ENCODE peak calls at places on chromosomes 11 and 22, in six cellular contexts. R is GM12891, A is K562, I is GM12878, K is H1, E is HepG2. G is an unnamed sample.

GRCh38 chr11:134923441-134923840 is 511.4 kb upstream of the B3GAT1 start:
- DNase-seq in A (no peak), K (no peak), E (no peak), I (no peak), R (no peak), G (no peak)

GRCh38 chr11:113260096-113260425 is 54.3 kb upstream of the TTC12 start:
- DNase-seq in A (no peak), K (no peak), I (no peak), R (no peak), E (no peak), G (no peak)

GRCh38 chr22:47627561-47628253 is 865.3 kb downstream of the TBC1D22A start:
- DNase-seq in R (no peak), A (no peak), K (no peak), I (no peak), E (no peak), G (no peak)

GRCh38 chr11:35232961-35233360 is 94.0 kb downstream of the CD44 start:
- DNase-seq in I (no peak), A (no peak), K (no peak), E (no peak), R (no peak), G (no peak)

GRCh38 chr11:106482920-106483761 is 405.7 kb downstream of the AASDHPPT start:
- DNase-seq in E (peak; percentile 31), R (no peak), A (no peak), I (no peak), K (no peak), G (no peak)

GRCh38 chr11:117176186-117176585 is 2.4 kb upstream of the SIDT2 start:
- DNase-seq in E (no peak), I (no peak), K (no peak), R (no peak), A (no peak), G (no peak)

GRCh38 chr11:30504468-30504867 is 81.7 kb downstream of the MPPED2 start:
- DNase-seq in R (no peak), I (no peak), K (no peak), A (no peak), E (no peak), G (no peak)

GRCh38 chr11:16605440-16605970 is 132.9 kb upstream of the C11orf58 start:
- DNase-seq in R (no peak), I (no peak), K (no peak), A (peak; percentile 37), E (no peak), G (no peak)

GRCh38 chr11:35210886-35211546 is 72.0 kb downstream of the CD44 start:
- DNase-seq in E (no peak), A (no peak), R (no peak), K (no peak), I (no peak), G (no peak)

GRCh38 chr11:57150454-57150917 is 31.3 kb upstream of the LRRC55 start:
- DNase-seq in A (peak; percentile 25), K (no peak), R (no peak), E (no peak), I (no peak), G (no peak)

GRCh38 chr11:66126064-66126463 is 56.0 kb downstream of the PACS1 start:
- DNase-seq in I (no peak), R (no peak), K (no peak), A (no peak), E (no peak), G (no peak)

GRCh38 chr11:86116996-86117705 is 48.3 kb upstream of the PICALM start:
- DNase-seq in R (no peak), E (no peak), A (no peak), K (no peak), I (no peak), G (no peak)

GRCh38 chr11:13042873-13043338 is 33.8 kb downstream of the RASSF10 start:
- DNase-seq in K (no peak), R (no peak), E (peak; percentile 71), A (no peak), I (no peak), G (no peak)

GRCh38 chr11:134039726-134040385 is 29.0 kb upstream of the JAM3 start:
- DNase-seq in R (no peak), K (no peak), I (no peak), A (no peak), E (no peak), G (no peak)

GRCh38 chr11:91998466-91998865 is 226.2 kb upstream of the FAT3 start:
- DNase-seq in I (no peak), E (no peak), R (no peak), A (no peak), K (no peak), G (no peak)

GRCh38 chr11:108007819-108008218 is 879 bp upstream of the CUL5 start:
- DNase-seq in A (no peak), R (no peak), E (no peak), I (no peak), K (no peak), G (no peak)

GRCh38 chr11:68206211-68206610 is 6.9 kb downstream of the KMT5B start:
- DNase-seq in K (no peak), I (no peak), E (peak; percentile 74), A (peak; percentile 34), R (no peak), G (no peak)

GRCh38 chr11:75439026-75439425 is 6.0 kb upstream of the KLHL35 start:
- DNase-seq in A (no peak), R (no peak), E (no peak), I (no peak), K (no peak), G (no peak)

GRCh38 chr11:46357483-46357936 is 10.2 kb downstream of the DGKZ start:
- DNase-seq in K (no peak), R (no peak), A (no peak), I (no peak), E (no peak), G (no peak)

GRCh38 chr11:108511851-108512474 is 13.8 kb upstream of the POGLUT3 start:
- DNase-seq in I (no peak), K (no peak), E (no peak), A (no peak), R (no peak), G (no peak)

GRCh38 chr22:18113680-18114394 is 3.2 kb downstream of the TUBA8 start:
- DNase-seq in I (no peak), R (no peak), A (no peak), E (no peak), K (no peak), G (no peak)

GRCh38 chr22:31346255-31346732 is at the start of gene PATZ1:
- DNase-seq in I (no peak), A (peak; percentile 67), K (peak; percentile 61), R (peak; percentile 79), E (peak; percentile 91), G (peak; percentile 66)

GRCh38 chr11:82732734-82733443 is 775 bp downstream of the FAM181B start:
- DNase-seq in A (peak; percentile 38), I (no peak), R (peak; percentile 41), K (no peak), E (no peak), G (peak; percentile 9)

GRCh38 chr22:47199261-47199948 is 437.0 kb downstream of the TBC1D22A start:
- DNase-seq in R (no peak), A (no peak), K (no peak), I (no peak), E (no peak), G (no peak)

GRCh38 chr11:65435330-65435931 is 12.8 kb downstream of the NEAT1 start:
- DNase-seq in R (no peak), E (no peak), K (no peak), A (no peak), I (no peak), G (no peak)

GRCh38 chr22:29820941-29821789 is 16.9 kb downstream of the ASCC2 start:
- DNase-seq in R (no peak), E (peak; percentile 86), I (peak; percentile 82), A (peak; percentile 69), K (no peak), G (peak; percentile 53)

GRCh38 chr11:85595285-85595884 is 31.8 kb downstream of the DLG2 start:
- DNase-seq in K (no peak), R (no peak), E (peak; percentile 38), A (peak; percentile 34), I (peak; percentile 3), G (no peak)

GRCh38 chr11:3153291-3153861 is 11.7 kb downstream of the OSBPL5 start:
- DNase-seq in A (no peak), R (no peak), K (no peak), E (no peak), I (no peak), G (no peak)
- TF ChIP-seq TAF1 in A (no peak), R (no peak), K (no peak), E (no peak), I (no peak), G (no peak)

GRCh38 chr22:36471341-36471821 is 10.1 kb downstream of the TXN2 start:
- DNase-seq in I (no peak), K (no peak), R (no peak), A (no peak), E (no peak), G (no peak)
- TF ChIP-seq POLR2AphosphoS5 in I (no peak), K (no peak), R (no peak), A (no peak), E (no peak), G (no peak)

DNA sequence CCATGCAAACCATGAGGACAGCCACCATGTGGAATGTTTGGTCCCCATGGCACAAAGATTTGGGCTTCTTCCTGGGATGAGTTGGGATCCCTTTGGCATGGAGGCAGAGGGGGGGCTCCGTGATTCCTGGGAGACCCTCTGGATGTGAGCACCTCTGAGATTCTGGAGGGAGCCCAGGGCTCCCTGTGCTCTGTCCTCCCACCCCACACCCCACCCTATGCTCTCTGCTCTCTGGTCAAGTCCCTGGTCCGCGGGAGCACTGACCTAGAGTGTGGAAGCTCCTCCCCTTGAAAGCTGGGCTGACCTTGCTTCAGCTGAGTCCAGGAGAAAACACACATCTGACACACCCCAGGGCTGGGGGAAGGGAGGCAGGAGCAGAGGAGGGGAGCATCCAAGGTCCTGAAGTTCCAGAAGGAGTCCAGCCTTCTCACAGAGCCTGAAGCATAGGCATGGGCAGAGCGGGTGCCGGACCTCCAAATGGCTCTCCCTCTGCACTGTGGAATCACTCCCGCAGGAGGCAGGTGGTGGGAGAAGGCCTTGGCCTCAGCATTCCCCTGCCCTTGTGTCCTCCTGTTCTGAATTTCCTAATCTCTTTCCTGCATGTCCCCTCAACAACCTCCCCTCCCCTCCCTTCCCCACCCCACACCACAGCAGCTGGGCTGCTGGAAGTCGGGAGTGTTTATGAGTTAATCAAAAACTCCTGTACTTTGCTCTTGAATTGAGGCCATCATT is 25.7 kb upstream of the OAF start:
- DNase-seq in I (no peak), A (no peak), K (no peak), E (peak; percentile 93), R (no peak), G (no peak)
- TF ChIP-seq POLR2A in I (no peak), A (no peak), K (no peak), E (peak; percentile 33), R (no peak), G (no peak)

GRCh38 chr22:44673406-44673805 is 28.6 kb upstream of the PRR5 start:
- DNase-seq in I (no peak), R (no peak), K (no peak), A (no peak), E (no peak), G (no peak)

GRCh38 chr22:44678245-44678979 is 23.6 kb upstream of the PRR5 start:
- DNase-seq in I (no peak), K (no peak), E (no peak), R (no peak), A (no peak), G (no peak)

GRCh38 chr22:44677299-44678244 is 24.4 kb upstream of the PRR5 start:
- DNase-seq in K (no peak), E (no peak), I (no peak), A (no peak), R (no peak), G (no peak)

GRCh38 chr22:44678980-44679647 is 22.9 kb upstream of the PRR5 start:
- DNase-seq in E (no peak), K (no peak), R (no peak), A (no peak), I (no peak), G (no peak)

GRCh38 chr22:44676441-44677298 is 25.3 kb upstream of the PRR5 start:
- DNase-seq in R (no peak), A (peak; percentile 80), I (no peak), E (peak; percentile 89), K (no peak), G (no peak)
- TF ChIP-seq TAF1 in R (no peak), A (peak; percentile 28), I (no peak), E (peak; percentile 83), K (no peak), G (no peak)

G was measured in GM12892.